ENCODE peak calls at places on chromosomes 3 and 15, in ten cellular contexts. K, Z, P, A, U, Y, R, J, N and I are unnamed samples.

GRCh38 chr3:141050913-141051632 is at the start of gene SPSB4:
- DNase-seq in Z (no peak), R (no peak), U (peak), J (peak), K (no peak), N (no peak), A (peak), P (peak), Y (no peak), I (peak)

GRCh38 chr3:100463002-100463401 is 29.4 kb upstream of the TMEM45A start:
- DNase-seq in U (peak), A (no peak), J (peak), R (no peak), K (peak), Z (peak), Y (no peak), N (peak), P (no peak), I (peak)

GRCh38 chr3:120435621-120436020 is 15.2 kb downstream of the FSTL1 start:
- DNase-seq in N (no peak), U (no peak), J (peak), A (no peak), R (no peak), Z (no peak), P (no peak), Y (peak), K (peak), I (no peak)

GRCh38 chr3:132637590-132637989 is 22.0 kb downstream of the ACAD11 start:
- DNase-seq in R (no peak), N (no peak), P (no peak), Z (no peak), A (no peak), J (no peak), U (no peak), K (no peak), Y (no peak), I (no peak)

GRCh38 chr3:71450162-71450561 is 133.4 kb downstream of the FOXP1 start:
- DNase-seq in U (no peak), K (no peak), A (no peak), Y (no peak), R (no peak), N (no peak), Z (no peak), J (no peak), P (no peak), I (no peak)

GRCh38 chr15:39125904-39126303 is 455.0 kb upstream of the THBS1 start:
- DNase-seq in Z (peak), R (no peak), U (peak), P (no peak), J (peak), Y (no peak), K (no peak), N (peak), A (no peak), I (peak)

GRCh38 chr3:10459954-10460754 is 45.2 kb downstream of the ATP2B2 start:
- DNase-seq in P (no peak), K (peak), J (peak), Y (no peak), N (peak), R (no peak), Z (peak), A (no peak), U (peak), I (peak)

GRCh38 chr3:25603703-25604102 is 61.0 kb downstream of the TOP2B start:
- DNase-seq in Z (no peak), R (no peak), P (no peak), A (peak), J (no peak), Y (no peak), K (no peak), N (no peak), U (peak), I (no peak)

GRCh38 chr3:175932586-175932985 is 1073.5 kb downstream of the NAALADL2 start:
- DNase-seq in R (no peak), U (no peak), N (no peak), Z (no peak), K (no peak), P (no peak), J (no peak), A (no peak), Y (no peak), I (no peak)

GRCh38 chr15:90558182-90558581 is 28.5 kb downstream of the CRTC3 start:
- DNase-seq in U (peak), R (peak), J (no peak), A (peak), Z (no peak), K (no peak), P (no peak), N (peak), Y (no peak), I (no peak)

GRCh38 chr3:174016186-174016585 is 618.6 kb downstream of the NLGN1 start:
- DNase-seq in Z (no peak), P (no peak), U (no peak), J (no peak), A (no peak), R (no peak), N (no peak), Y (no peak), K (peak), I (no peak)

GRCh38 chr15:91694131-91694828 is 159.2 kb upstream of the SLCO3A1 start:
- DNase-seq in P (no peak), U (peak), R (peak), K (no peak), N (no peak), A (peak), Z (no peak), J (no peak), Y (no peak), I (no peak)

GRCh38 chr15:70017796-70018195 is 79.9 kb downstream of the TLE3 start:
- DNase-seq in Y (no peak), Z (no peak), K (peak), R (no peak), J (no peak), P (no peak), N (no peak), U (no peak), A (no peak), I (no peak)

GRCh38 chr3:46960081-46960701 is 16.4 kb downstream of the CCDC12 start:
- DNase-seq in P (no peak), J (no peak), K (no peak), Y (no peak), R (peak), Z (no peak), U (peak), N (no peak), A (no peak), I (no peak)

GRCh38 chr15:73747847-73748605 is 5.1 kb downstream of the INSYN1 start:
- DNase-seq in A (no peak), J (no peak), Z (no peak), R (no peak), U (no peak), K (no peak), Y (no peak), N (no peak), P (no peak), I (no peak)

GRCh38 chr3:29478671-29479070 is 197.8 kb downstream of the RBMS3 start:
- DNase-seq in R (no peak), A (no peak), P (no peak), J (no peak), N (no peak), Z (no peak), U (no peak), K (no peak), Y (no peak), I (no peak)

GRCh38 chr15:66171891-66172290 is 81.7 kb downstream of the MEGF11 start:
- DNase-seq in J (no peak), Z (no peak), A (no peak), R (no peak), K (no peak), Y (no peak), U (no peak), P (no peak), N (no peak), I (no peak)

GRCh38 chr3:149466192-149466591 is 8.3 kb upstream of the TM4SF4 start:
- DNase-seq in K (peak), J (peak), N (peak), U (no peak), Y (no peak), A (no peak), Z (no peak), P (no peak), R (no peak), I (no peak)

GRCh38 chr15:82870727-82871576 is 61.5 kb downstream of the WHAMM start:
- DNase-seq in N (peak), K (no peak), Y (peak), Z (no peak), U (peak), P (no peak), A (no peak), J (no peak), R (no peak), I (no peak)

GRCh38 chr15:79967331-79968182 is 3.4 kb downstream of the BCL2A1 start:
- DNase-seq in Z (peak), P (no peak), J (no peak), N (no peak), K (no peak), U (no peak), Y (no peak), A (no peak), R (no peak), I (no peak)

GRCh38 chr3:112464264-112464663 is 35.0 kb downstream of the BTLA start:
- DNase-seq in U (no peak), R (no peak), Z (peak), N (no peak), J (no peak), K (no peak), P (no peak), A (no peak), Y (no peak), I (peak)

GRCh38 chr15:72271895-72272212 is 500 bp downstream of the PARP6 start:
- DNase-seq in A (no peak), K (no peak), Z (peak), U (no peak), R (no peak), P (no peak), N (no peak), Y (no peak), J (peak), I (no peak)

DNA sequence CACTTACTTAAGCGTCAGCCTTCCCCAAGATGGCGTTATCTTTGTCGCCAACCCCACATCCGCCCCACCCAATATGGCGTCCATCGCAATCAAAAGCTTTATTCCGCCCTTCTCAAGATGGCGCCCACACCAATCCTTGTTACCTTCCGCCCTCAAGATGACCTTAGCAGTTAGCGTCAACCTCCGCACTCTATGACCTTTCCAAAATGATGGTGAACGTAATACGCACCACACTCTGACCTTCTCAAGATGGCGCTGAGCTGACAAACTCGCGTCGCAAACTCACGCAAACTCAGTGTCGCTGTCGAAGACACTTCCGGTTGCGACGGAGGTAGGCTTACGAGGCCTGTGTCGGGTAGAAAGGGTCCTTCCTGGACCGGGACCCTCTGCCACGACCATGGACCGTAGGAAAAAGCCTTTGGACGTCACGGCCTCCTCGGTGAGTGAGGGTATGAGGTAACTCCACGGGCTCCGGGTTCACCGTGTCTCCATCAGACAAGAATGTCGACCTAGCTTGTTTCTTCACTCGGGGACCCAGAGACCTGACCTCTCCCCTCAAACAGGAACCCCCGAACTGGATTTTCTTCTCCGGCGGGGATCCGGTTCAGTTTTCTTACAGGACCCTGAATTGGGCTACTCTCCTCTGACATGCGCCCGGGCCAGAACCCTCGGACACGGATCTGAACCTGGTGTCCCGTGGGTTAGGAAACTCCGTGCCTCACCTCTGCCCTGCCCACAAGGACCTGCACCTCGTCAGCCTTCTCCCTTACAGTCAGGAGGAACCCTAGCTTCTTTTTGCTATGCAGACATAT is at the start of gene CCDC174:
- DNase-seq in U (peak), N (peak), Y (peak), P (peak), K (peak), J (peak), R (peak), A (peak), Z (peak), I (peak)
- H3K4me3 ChIP-seq in U (peak), N (peak), Y (peak), P (peak), K (peak), J (peak), R (peak), A (peak), Z (peak), I (peak)

GRCh38 chr3:31909455-31909854 is 71.6 kb downstream of the OSBPL10 start:
- DNase-seq in P (no peak), R (no peak), U (no peak), A (no peak), Z (no peak), Y (no peak), K (no peak), J (no peak), N (no peak), I (no peak)
- H3K4me3 ChIP-seq in P (no peak), R (no peak), U (no peak), A (no peak), Z (no peak), Y (no peak), K (no peak), J (no peak), N (no peak), I (no peak)

DNA sequence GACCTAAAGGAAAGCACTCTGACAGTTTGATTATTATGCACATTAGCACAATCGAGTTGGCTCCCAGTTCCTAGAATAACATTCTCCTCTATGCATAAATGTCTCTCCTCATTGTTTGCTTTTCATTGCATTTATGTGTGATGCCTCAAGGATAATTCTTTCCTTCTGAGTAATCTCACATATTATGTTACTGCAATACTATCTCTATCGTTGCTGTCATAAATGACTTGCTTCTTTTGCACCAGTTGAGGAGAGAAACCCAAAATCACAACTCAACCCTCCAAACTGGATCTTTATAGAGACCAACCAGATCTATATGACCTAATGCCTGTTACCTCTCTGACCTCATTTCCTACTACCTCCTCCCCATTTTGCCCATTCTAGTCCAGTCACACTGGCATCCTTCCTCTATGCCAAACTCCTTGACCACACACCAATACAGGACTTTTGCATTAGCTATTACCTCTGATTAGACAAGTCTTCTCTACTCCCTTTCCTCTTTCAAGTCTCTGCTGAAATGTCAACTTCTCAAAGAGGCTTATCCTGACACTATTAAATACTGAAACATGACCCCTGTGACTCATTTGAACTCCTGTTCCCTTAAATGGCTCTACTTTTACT is 1026.0 kb downstream of the TUSC7 start:
- DNase-seq in Z (no peak), R (no peak), Y (no peak), N (no peak), P (no peak), K (no peak), U (no peak), J (peak), A (no peak), I (no peak)
- H3K4me3 ChIP-seq in Z (no peak), R (no peak), Y (no peak), N (no peak), P (no peak), K (no peak), U (no peak), J (no peak), A (no peak), I (no peak)

DNA sequence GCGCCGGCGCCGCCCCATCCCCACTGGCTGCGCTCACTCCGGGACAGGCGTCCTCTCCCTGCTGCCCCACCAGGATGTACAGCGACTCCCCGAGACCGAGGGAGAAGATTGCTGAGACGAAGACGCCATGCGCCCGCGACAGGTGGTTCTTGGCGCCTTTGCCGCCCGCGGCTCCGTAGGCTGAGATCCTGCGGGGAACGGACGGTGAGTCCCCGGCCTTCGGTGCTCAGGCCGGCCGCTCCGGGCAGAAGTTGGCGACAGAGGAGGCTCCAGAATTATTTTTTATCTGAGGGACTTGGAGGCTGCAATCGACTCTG is 1.6 kb downstream of the LTK start:
- DNase-seq in A (no peak), Y (no peak), J (no peak), P (no peak), N (no peak), R (no peak), U (no peak), Z (no peak), K (no peak), I (no peak)
- H3K4me3 ChIP-seq in A (peak), Y (no peak), J (no peak), P (peak), N (no peak), R (no peak), U (no peak), Z (peak), K (no peak), I (no peak)

GRCh38 chr3:197959500-197959890 is 522 bp upstream of the LMLN start:
- DNase-seq in R (no peak), Y (no peak), J (no peak), U (no peak), Z (no peak), P (no peak), N (no peak), A (no peak), K (no peak), I (no peak)
- H3K4me3 ChIP-seq in R (peak), Y (no peak), J (peak), U (no peak), Z (peak), P (peak), N (no peak), A (peak), K (peak), I (peak)

GRCh38 chr3:48466386-48467109 is 20.0 kb downstream of the ATRIP start:
- DNase-seq in U (peak), P (no peak), K (no peak), J (no peak), Z (peak), R (no peak), A (no peak), Y (no peak), N (peak), I (no peak)

GRCh38 chr3:48467473-48468267 is 21.1 kb downstream of the ATRIP start:
- DNase-seq in Y (no peak), K (no peak), N (no peak), J (no peak), P (no peak), U (no peak), R (no peak), Z (no peak), A (no peak), I (no peak)

GRCh38 chr3:48468329-48468731 is 21.8 kb downstream of the ATRIP start:
- DNase-seq in K (no peak), U (peak), Y (no peak), P (no peak), A (no peak), N (no peak), R (no peak), J (no peak), Z (no peak), I (no peak)

GRCh38 chr3:48465531-48466378 is 19.2 kb downstream of the ATRIP start:
- DNase-seq in Y (peak), J (peak), U (peak), Z (peak), P (peak), A (peak), R (peak), K (peak), N (peak), I (peak)

DNA sequence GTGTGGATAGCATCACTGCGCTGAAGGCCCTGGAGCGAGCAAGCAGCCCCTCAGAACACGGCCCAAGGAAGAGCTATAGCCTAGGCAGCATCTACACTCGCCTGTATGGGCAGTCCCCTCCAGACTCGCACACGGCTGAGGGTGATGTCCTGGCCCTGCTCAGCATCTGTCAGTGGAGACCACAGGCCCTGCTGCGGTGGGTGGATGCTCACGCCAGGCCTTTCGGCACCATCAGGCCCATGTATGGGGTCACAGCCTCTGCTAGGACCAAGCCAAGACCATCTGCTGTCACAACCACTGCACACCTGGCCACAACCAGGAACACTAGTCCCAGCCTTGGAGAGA is 20.5 kb downstream of the ATRIP start:
- DNase-seq in J (no peak), Z (no peak), K (no peak), N (no peak), R (no peak), Y (no peak), U (no peak), P (no peak), A (no peak), I (no peak)
- H3K4me3 ChIP-seq in J (no peak), Z (peak), K (no peak), N (no peak), R (peak), Y (no peak), U (no peak), P (peak), A (peak), I (peak)

GRCh38 chr3:146134348-146135117 is 26.5 kb downstream of the PLOD2 start:
- DNase-seq in U (no peak), K (no peak), Y (no peak), J (no peak), Z (no peak), R (no peak), P (no peak), N (no peak), A (no peak), I (no peak)
- H3K4me3 ChIP-seq in U (no peak), K (no peak), Y (no peak), J (no peak), Z (no peak), R (no peak), P (no peak), N (no peak), A (no peak), I (no peak)

DNA sequence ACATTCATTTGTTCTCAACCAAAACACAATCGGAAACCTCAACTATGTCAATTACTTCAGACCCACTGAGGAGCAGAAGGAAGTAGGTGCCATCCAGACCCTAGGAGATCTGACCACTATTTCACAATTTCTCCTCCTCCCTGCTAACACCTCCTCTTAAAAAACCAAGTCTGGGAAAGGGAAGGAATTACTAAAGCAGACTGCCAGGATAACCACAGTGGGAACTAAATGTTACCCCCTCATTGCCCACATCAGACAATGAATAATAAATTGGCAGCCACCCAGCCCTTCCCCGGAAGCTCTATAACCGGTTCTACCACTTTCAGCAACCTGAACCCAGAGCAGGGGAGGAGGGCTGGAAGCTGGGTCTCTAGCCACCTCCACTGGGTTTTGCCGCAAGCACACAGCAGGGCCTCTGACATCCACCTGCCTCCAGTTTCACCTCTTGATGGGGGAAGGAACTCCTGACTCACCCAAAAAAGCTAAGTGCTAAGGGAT is 17.6 kb downstream of the C15orf62 start:
- DNase-seq in J (no peak), K (peak), U (peak), R (no peak), A (no peak), Z (peak), Y (no peak), P (no peak), N (no peak), I (peak)
- H3K4me3 ChIP-seq in J (no peak), K (no peak), U (no peak), R (no peak), A (no peak), Z (no peak), Y (no peak), P (no peak), N (no peak), I (no peak)

DNA sequence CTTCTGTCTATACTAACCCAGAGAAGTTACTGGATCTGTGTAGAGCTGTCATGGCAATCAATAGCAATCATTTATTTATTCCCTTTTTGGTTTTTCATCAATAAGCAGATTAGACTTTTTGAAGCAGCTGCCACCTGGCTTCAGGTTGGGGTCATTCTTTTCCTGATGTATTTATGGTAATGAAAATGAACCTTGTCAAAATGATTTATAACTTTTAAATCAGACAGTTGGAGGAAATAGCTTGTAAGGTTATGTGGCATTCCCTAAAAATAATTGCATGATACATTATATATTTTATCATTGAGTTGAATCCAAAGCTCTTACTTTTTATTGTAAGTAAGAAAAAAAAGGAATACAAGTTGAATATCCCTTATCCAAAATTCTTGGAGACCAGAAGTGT is 8.6 kb downstream of the TIPARP start:
- DNase-seq in U (no peak), Y (no peak), Z (no peak), N (no peak), P (no peak), K (no peak), J (no peak), A (no peak), R (no peak), I (no peak)
- H3K4me3 ChIP-seq in U (no peak), Y (no peak), Z (no peak), N (no peak), P (no peak), K (no peak), J (no peak), A (peak), R (no peak), I (no peak)